ENCODE peak calls at places on chromosomes 3 and 15, in eight cellular contexts. One of them, this sample, is unnamed.

GRCh38 chr3:16512435-16513140 is 911 bp downstream of the RFTN1 start:
- DNase-seq in small intestine: no peak
- DNase-seq in pancreas: no peak
- DNase-seq in PC-9: no peak
- DNase-seq in tibial artery: peak
- DNase-seq in left ventricle myocardium inferior: peak
- DNase-seq in esophagus squamous epithelium: no peak
- DNase-seq in Peyer's patch: peak
- DNase-seq in this sample: no peak

GRCh38 chr15:24752354-24752753 is 76.8 kb downstream of the NPAP1 start:
- DNase-seq in small intestine: no peak
- DNase-seq in pancreas: no peak
- DNase-seq in PC-9: no peak
- DNase-seq in tibial artery: no peak
- DNase-seq in left ventricle myocardium inferior: no peak
- DNase-seq in esophagus squamous epithelium: no peak
- DNase-seq in Peyer's patch: no peak
- DNase-seq in this sample: no peak

GRCh38 chr3:30370681-30371271 is 235.6 kb upstream of the TGFBR2 start:
- DNase-seq in small intestine: no peak
- DNase-seq in pancreas: no peak
- DNase-seq in PC-9: peak
- DNase-seq in tibial artery: no peak
- DNase-seq in left ventricle myocardium inferior: no peak
- DNase-seq in esophagus squamous epithelium: no peak
- DNase-seq in Peyer's patch: no peak
- DNase-seq in this sample: no peak

GRCh38 chr15:69059170-69059943 is 44.9 kb downstream of the NOX5 start:
- DNase-seq in small intestine: peak
- DNase-seq in pancreas: peak
- DNase-seq in PC-9: peak
- DNase-seq in tibial artery: peak
- DNase-seq in left ventricle myocardium inferior: peak
- DNase-seq in esophagus squamous epithelium: no peak
- DNase-seq in Peyer's patch: peak
- DNase-seq in this sample: no peak

GRCh38 chr3:49172616-49173041 is 1.2 kb downstream of the KLHDC8B start:
- DNase-seq in small intestine: no peak
- DNase-seq in pancreas: no peak
- DNase-seq in PC-9: no peak
- DNase-seq in tibial artery: no peak
- DNase-seq in left ventricle myocardium inferior: no peak
- DNase-seq in esophagus squamous epithelium: no peak
- DNase-seq in Peyer's patch: no peak
- DNase-seq in this sample: no peak

GRCh38 chr3:178960918-178961317 is 110.7 kb downstream of the ZMAT3 start:
- DNase-seq in small intestine: no peak
- DNase-seq in pancreas: no peak
- DNase-seq in PC-9: no peak
- DNase-seq in tibial artery: no peak
- DNase-seq in left ventricle myocardium inferior: no peak
- DNase-seq in esophagus squamous epithelium: no peak
- DNase-seq in Peyer's patch: no peak
- DNase-seq in this sample: no peak

GRCh38 chr3:134603480-134603879 is 47.3 kb downstream of the KY start:
- DNase-seq in small intestine: no peak
- DNase-seq in pancreas: no peak
- DNase-seq in PC-9: no peak
- DNase-seq in tibial artery: no peak
- DNase-seq in left ventricle myocardium inferior: no peak
- DNase-seq in esophagus squamous epithelium: no peak
- DNase-seq in Peyer's patch: no peak
- DNase-seq in this sample: no peak

GRCh38 chr3:58107597-58107996 is 99.4 kb downstream of the FLNB start:
- DNase-seq in small intestine: no peak
- DNase-seq in pancreas: no peak
- DNase-seq in PC-9: no peak
- DNase-seq in tibial artery: no peak
- DNase-seq in left ventricle myocardium inferior: no peak
- DNase-seq in esophagus squamous epithelium: no peak
- DNase-seq in Peyer's patch: no peak
- DNase-seq in this sample: no peak

GRCh38 chr3:143070977-143071551 is 48.5 kb upstream of the CHST2 start:
- DNase-seq in small intestine: peak
- DNase-seq in pancreas: no peak
- DNase-seq in PC-9: no peak
- DNase-seq in tibial artery: no peak
- DNase-seq in left ventricle myocardium inferior: no peak
- DNase-seq in esophagus squamous epithelium: no peak
- DNase-seq in Peyer's patch: no peak
- DNase-seq in this sample: peak

GRCh38 chr15:67741313-67741712 is 84.0 kb upstream of the SKOR1 start:
- DNase-seq in small intestine: no peak
- DNase-seq in pancreas: no peak
- DNase-seq in PC-9: no peak
- DNase-seq in tibial artery: no peak
- DNase-seq in left ventricle myocardium inferior: no peak
- DNase-seq in esophagus squamous epithelium: no peak
- DNase-seq in Peyer's patch: no peak
- DNase-seq in this sample: no peak

GRCh38 chr3:65607101-65607500 is 431.6 kb downstream of the MAGI1 start:
- DNase-seq in small intestine: no peak
- DNase-seq in pancreas: no peak
- DNase-seq in PC-9: no peak
- DNase-seq in tibial artery: no peak
- DNase-seq in left ventricle myocardium inferior: no peak
- DNase-seq in esophagus squamous epithelium: no peak
- DNase-seq in Peyer's patch: no peak
- DNase-seq in this sample: no peak

GRCh38 chr15:77738441-77739437 is 106.0 kb upstream of the LINGO1 start:
- DNase-seq in small intestine: no peak
- DNase-seq in pancreas: no peak
- DNase-seq in PC-9: no peak
- DNase-seq in tibial artery: no peak
- DNase-seq in left ventricle myocardium inferior: no peak
- DNase-seq in esophagus squamous epithelium: no peak
- DNase-seq in Peyer's patch: no peak
- DNase-seq in this sample: no peak

GRCh38 chr3:46971742-46972141 is 4.8 kb downstream of the CCDC12 start:
- DNase-seq in small intestine: no peak
- DNase-seq in pancreas: no peak
- DNase-seq in PC-9: no peak
- DNase-seq in tibial artery: no peak
- DNase-seq in left ventricle myocardium inferior: no peak
- DNase-seq in esophagus squamous epithelium: no peak
- DNase-seq in Peyer's patch: no peak
- DNase-seq in this sample: no peak

GRCh38 chr3:195263193-195263924 is 7.6 kb downstream of the XXYLT1 start:
- DNase-seq in small intestine: no peak
- DNase-seq in pancreas: no peak
- DNase-seq in PC-9: no peak
- DNase-seq in tibial artery: no peak
- DNase-seq in left ventricle myocardium inferior: no peak
- DNase-seq in esophagus squamous epithelium: no peak
- DNase-seq in Peyer's patch: no peak
- DNase-seq in this sample: no peak

GRCh38 chr3:173397161-173398110 is at the start of gene NLGN1:
- DNase-seq in small intestine: no peak
- DNase-seq in pancreas: peak
- DNase-seq in PC-9: peak
- DNase-seq in tibial artery: peak
- DNase-seq in left ventricle myocardium inferior: peak
- DNase-seq in esophagus squamous epithelium: no peak
- DNase-seq in Peyer's patch: peak
- DNase-seq in this sample: no peak

GRCh38 chr3:124411729-124412128 is 318.5 kb upstream of the UMPS start:
- DNase-seq in small intestine: no peak
- DNase-seq in pancreas: no peak
- DNase-seq in PC-9: no peak
- DNase-seq in tibial artery: no peak
- DNase-seq in left ventricle myocardium inferior: no peak
- DNase-seq in esophagus squamous epithelium: no peak
- DNase-seq in Peyer's patch: no peak
- DNase-seq in this sample: no peak

GRCh38 chr3:141289228-141289772 is 57.7 kb downstream of the PXYLP1 start:
- DNase-seq in small intestine: no peak
- DNase-seq in pancreas: no peak
- DNase-seq in PC-9: no peak
- DNase-seq in tibial artery: peak
- DNase-seq in left ventricle myocardium inferior: no peak
- DNase-seq in esophagus squamous epithelium: no peak
- DNase-seq in Peyer's patch: no peak
- DNase-seq in this sample: no peak

GRCh38 chr3:141291610-141292345 is 60.2 kb downstream of the PXYLP1 start:
- DNase-seq in small intestine: no peak
- DNase-seq in pancreas: no peak
- DNase-seq in PC-9: no peak
- DNase-seq in tibial artery: no peak
- DNase-seq in left ventricle myocardium inferior: no peak
- DNase-seq in esophagus squamous epithelium: no peak
- DNase-seq in Peyer's patch: no peak
- DNase-seq in this sample: no peak

GRCh38 chr3:141294848-141295247 is 63.2 kb downstream of the PXYLP1 start:
- DNase-seq in small intestine: no peak
- DNase-seq in pancreas: no peak
- DNase-seq in PC-9: no peak
- DNase-seq in tibial artery: no peak
- DNase-seq in left ventricle myocardium inferior: no peak
- DNase-seq in esophagus squamous epithelium: no peak
- DNase-seq in Peyer's patch: no peak
- DNase-seq in this sample: peak

GRCh38 chr3:141292346-141293058 is 60.9 kb downstream of the PXYLP1 start:
- DNase-seq in small intestine: no peak
- DNase-seq in pancreas: no peak
- DNase-seq in PC-9: no peak
- DNase-seq in tibial artery: no peak
- DNase-seq in left ventricle myocardium inferior: no peak
- DNase-seq in esophagus squamous epithelium: no peak
- DNase-seq in Peyer's patch: no peak
- DNase-seq in this sample: no peak

GRCh38 chr3:141294300-141294699 is 62.7 kb downstream of the PXYLP1 start:
- DNase-seq in small intestine: peak
- DNase-seq in pancreas: no peak
- DNase-seq in PC-9: no peak
- DNase-seq in tibial artery: no peak
- DNase-seq in left ventricle myocardium inferior: no peak
- DNase-seq in esophagus squamous epithelium: no peak
- DNase-seq in Peyer's patch: no peak
- DNase-seq in this sample: no peak
- H3K27ac ChIP-seq in small intestine: no peak
- H3K27ac ChIP-seq in pancreas: peak
- H3K27ac ChIP-seq in PC-9: peak
- H3K27ac ChIP-seq in tibial artery: peak
- H3K27ac ChIP-seq in left ventricle myocardium inferior: peak
- H3K27ac ChIP-seq in esophagus squamous epithelium: peak
- H3K27ac ChIP-seq in Peyer's patch: no peak
- H3K27ac ChIP-seq in this sample: no peak

GRCh38 chr3:171776839-171777607 is 33.3 kb downstream of the PLD1 start:
- DNase-seq in small intestine: no peak
- DNase-seq in pancreas: no peak
- DNase-seq in PC-9: no peak
- DNase-seq in tibial artery: no peak
- DNase-seq in left ventricle myocardium inferior: no peak
- DNase-seq in esophagus squamous epithelium: no peak
- DNase-seq in Peyer's patch: no peak
- DNase-seq in this sample: no peak

GRCh38 chr3:171775943-171776342 is 34.3 kb downstream of the PLD1 start:
- DNase-seq in small intestine: no peak
- DNase-seq in pancreas: no peak
- DNase-seq in PC-9: no peak
- DNase-seq in tibial artery: no peak
- DNase-seq in left ventricle myocardium inferior: no peak
- DNase-seq in esophagus squamous epithelium: no peak
- DNase-seq in Peyer's patch: no peak
- DNase-seq in this sample: no peak

GRCh38 chr3:171777608-171777995 is 32.7 kb downstream of the PLD1 start:
- DNase-seq in small intestine: no peak
- DNase-seq in pancreas: no peak
- DNase-seq in PC-9: no peak
- DNase-seq in tibial artery: no peak
- DNase-seq in left ventricle myocardium inferior: no peak
- DNase-seq in esophagus squamous epithelium: no peak
- DNase-seq in Peyer's patch: no peak
- DNase-seq in this sample: no peak

GRCh38 chr3:171774516-171774915 is 35.8 kb downstream of the PLD1 start:
- DNase-seq in small intestine: no peak
- DNase-seq in pancreas: no peak
- DNase-seq in PC-9: no peak
- DNase-seq in tibial artery: no peak
- DNase-seq in left ventricle myocardium inferior: no peak
- DNase-seq in esophagus squamous epithelium: no peak
- DNase-seq in Peyer's patch: no peak
- DNase-seq in this sample: no peak

DNA sequence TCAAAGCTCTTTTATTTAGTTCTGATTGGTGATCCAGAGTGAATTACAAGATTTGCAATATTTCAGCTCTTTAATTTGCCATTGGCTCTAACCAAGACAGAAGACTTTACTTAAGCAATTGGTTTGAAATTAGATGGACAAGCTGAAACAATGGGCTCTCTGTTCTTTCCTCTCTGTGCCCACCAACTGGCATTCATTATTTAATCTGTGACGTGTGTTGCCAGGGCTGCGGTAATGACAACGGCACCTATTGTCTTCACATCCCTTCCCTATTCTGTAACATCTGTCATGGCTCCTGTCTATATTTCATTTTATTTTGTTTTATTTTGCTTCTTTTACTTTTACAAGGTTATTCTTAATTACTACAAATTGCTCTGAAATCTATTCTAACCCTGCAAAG is 33.9 kb downstream of the PLD1 start:
- DNase-seq in small intestine: no peak
- DNase-seq in pancreas: no peak
- DNase-seq in PC-9: no peak
- DNase-seq in tibial artery: no peak
- DNase-seq in left ventricle myocardium inferior: no peak
- DNase-seq in esophagus squamous epithelium: no peak
- DNase-seq in Peyer's patch: no peak
- DNase-seq in this sample: no peak
- H3K27ac ChIP-seq in small intestine: no peak
- H3K27ac ChIP-seq in pancreas: peak
- H3K27ac ChIP-seq in PC-9: no peak
- H3K27ac ChIP-seq in tibial artery: no peak
- H3K27ac ChIP-seq in left ventricle myocardium inferior: no peak
- H3K27ac ChIP-seq in esophagus squamous epithelium: peak
- H3K27ac ChIP-seq in Peyer's patch: no peak
- H3K27ac ChIP-seq in this sample: no peak

GRCh38 chr15:80677041-80677440 is 18.1 kb upstream of the ABHD17C start:
- DNase-seq in small intestine: no peak
- DNase-seq in pancreas: no peak
- DNase-seq in PC-9: no peak
- DNase-seq in tibial artery: no peak
- DNase-seq in left ventricle myocardium inferior: no peak
- DNase-seq in esophagus squamous epithelium: no peak
- DNase-seq in Peyer's patch: no peak
- DNase-seq in this sample: no peak
- H3K27ac ChIP-seq in small intestine: no peak
- H3K27ac ChIP-seq in pancreas: no peak
- H3K27ac ChIP-seq in PC-9: peak
- H3K27ac ChIP-seq in tibial artery: no peak
- H3K27ac ChIP-seq in left ventricle myocardium inferior: no peak
- H3K27ac ChIP-seq in esophagus squamous epithelium: no peak
- H3K27ac ChIP-seq in Peyer's patch: no peak
- H3K27ac ChIP-seq in this sample: peak

GRCh38 chr3:127814325-127814781 is 8.0 kb downstream of the MGLL start:
- DNase-seq in small intestine: peak
- DNase-seq in pancreas: no peak
- DNase-seq in PC-9: no peak
- DNase-seq in tibial artery: no peak
- DNase-seq in left ventricle myocardium inferior: no peak
- DNase-seq in esophagus squamous epithelium: no peak
- DNase-seq in Peyer's patch: no peak
- DNase-seq in this sample: no peak
- H3K27ac ChIP-seq in small intestine: peak
- H3K27ac ChIP-seq in pancreas: no peak
- H3K27ac ChIP-seq in PC-9: no peak
- H3K27ac ChIP-seq in tibial artery: no peak
- H3K27ac ChIP-seq in left ventricle myocardium inferior: peak
- H3K27ac ChIP-seq in esophagus squamous epithelium: no peak
- H3K27ac ChIP-seq in Peyer's patch: peak
- H3K27ac ChIP-seq in this sample: no peak